ENCODE peak calls at places on chromosomes 2 and 18, in ten cellular contexts. U is lower leg skin; L is frontal cortex; I is stimulated activated CD4-positive, alpha-beta T cell treated with anti-CD3 and anti-CD28 coated beads, Interleukin-2, amount 100 ng/mL, for 48 hours; Z is EL; H is dermis microvascular lymphatic vessel endothelial cell; A is T-helper 22 cell; E is GM23248; V is heart left ventricle; B is activated CD4-positive, alpha-beta T cell treated with anti-CD3 and anti-CD28 coated beads for 4 hours. R is an unnamed sample.

GRCh38 chr2:225995788-225996476 is 596.4 kb downstream of the NYAP2 start:
- DNase-seq in U (no peak), L (no peak), I (no peak), Z (peak; percentile 48), H (no peak), A (no peak), E (peak; percentile 47), V (peak; percentile 23), B (no peak), R (peak; percentile 66)

GRCh38 chr2:145258903-145259579 is 739.1 kb upstream of the ZEB2 start:
- DNase-seq in U (no peak), L (no peak), I (no peak), Z (no peak), H (no peak), A (no peak), E (peak; percentile 6), V (no peak), B (no peak), R (peak; percentile 32)

GRCh38 chr2:31241625-31242270 is 7.8 kb downstream of the EHD3 start:
- DNase-seq in U (peak; percentile 46), L (no peak), I (no peak), Z (no peak), H (no peak), A (no peak), E (no peak), V (no peak), B (no peak), R (no peak)

GRCh38 chr2:29068513-29068912 is 5.8 kb downstream of the PCARE start:
- DNase-seq in U (peak; percentile 79), L (no peak), I (no peak), Z (no peak), H (no peak), A (no peak), E (no peak), V (no peak), B (no peak), R (no peak)

GRCh38 chr18:67485655-67486054 is 30.9 kb downstream of the DSEL start:
- DNase-seq in U (no peak), L (no peak), I (no peak), Z (no peak), H (no peak), A (no peak), E (no peak), V (no peak), B (no peak), R (no peak)

GRCh38 chr18:35635171-35635570 is 53.6 kb downstream of the GALNT1 start:
- DNase-seq in U (no peak), L (no peak), I (no peak), Z (peak; percentile 74), H (no peak), A (no peak), E (peak; percentile 74), V (no peak), B (no peak), R (peak; percentile 82)

GRCh38 chr2:23420840-23421476 is 36.0 kb downstream of the KLHL29 start:
- DNase-seq in U (peak; percentile 70), L (no peak), I (no peak), Z (no peak), H (no peak), A (no peak), E (no peak), V (peak; percentile 10), B (no peak), R (no peak)

GRCh38 chr2:111975819-111976218 is 77.4 kb downstream of the MERTK start:
- DNase-seq in U (no peak), L (no peak), I (no peak), Z (no peak), H (peak; percentile 43), A (no peak), E (no peak), V (no peak), B (no peak), R (no peak)

GRCh38 chr2:46449712-46450111 is 29.7 kb upstream of the TMEM247 start:
- DNase-seq in U (no peak), L (no peak), I (no peak), Z (no peak), H (no peak), A (no peak), E (no peak), V (no peak), B (no peak), R (no peak)

GRCh38 chr18:24695168-24695567 is 234.7 kb downstream of the HRH4 start:
- DNase-seq in U (no peak), L (no peak), I (no peak), Z (no peak), H (no peak), A (no peak), E (peak; percentile 8), V (no peak), B (no peak), R (no peak)

GRCh38 chr2:43937269-43937820 is 58.4 kb downstream of the LRPPRC start:
- DNase-seq in U (no peak), L (no peak), I (no peak), Z (no peak), H (no peak), A (no peak), E (no peak), V (no peak), B (no peak), R (no peak)

GRCh38 chr2:86492057-86492456 is 50.9 kb downstream of the KDM3A start:
- DNase-seq in U (no peak), L (no peak), I (no peak), Z (no peak), H (no peak), A (no peak), E (no peak), V (no peak), B (no peak), R (no peak)

GRCh38 chr2:178912416-178913056 is 105.3 kb upstream of the TTN start:
- DNase-seq in U (no peak), L (no peak), I (no peak), Z (peak; percentile 12), H (no peak), A (no peak), E (peak; percentile 48), V (no peak), B (no peak), R (peak; percentile 78)

GRCh38 chr2:23239374-23239773 is 145.6 kb upstream of the KLHL29 start:
- DNase-seq in U (no peak), L (no peak), I (no peak), Z (no peak), H (no peak), A (no peak), E (no peak), V (no peak), B (no peak), R (no peak)

GRCh38 chr18:49697757-49698595 is 115.4 kb downstream of the ACAA2 start:
- DNase-seq in U (peak; percentile 82), L (no peak), I (no peak), Z (peak; percentile 39), H (no peak), A (no peak), E (peak; percentile 61), V (peak; percentile 32), B (no peak), R (peak; percentile 31)

GRCh38 chr18:6370410-6370809 is 44.3 kb downstream of the L3MBTL4 start:
- DNase-seq in U (no peak), L (no peak), I (no peak), Z (no peak), H (no peak), A (no peak), E (no peak), V (no peak), B (no peak), R (no peak)

GRCh38 chr2:162014751-162015150 is 59.3 kb downstream of the DPP4 start:
- DNase-seq in U (no peak), L (no peak), I (no peak), Z (no peak), H (no peak), A (no peak), E (no peak), V (no peak), B (no peak), R (peak; percentile 28)

GRCh38 chr2:20961858-20962257 is 82.0 kb downstream of the APOB start:
- DNase-seq in U (no peak), L (no peak), I (no peak), Z (no peak), H (no peak), A (no peak), E (no peak), V (no peak), B (no peak), R (no peak)

GRCh38 chr2:190283783-190284182 is 35.8 kb downstream of the HIBCH start:
- DNase-seq in U (no peak), L (no peak), I (no peak), Z (no peak), H (no peak), A (no peak), E (peak; percentile 76), V (no peak), B (no peak), R (peak; percentile 70)

GRCh38 chr2:216222650-216223352 is 113.7 kb downstream of the XRCC5 start:
- DNase-seq in U (no peak), L (no peak), I (no peak), Z (peak; percentile 60), H (no peak), A (no peak), E (peak; percentile 78), V (no peak), B (no peak), R (peak; percentile 51)

GRCh38 chr18:79680100-79680879 is 687 bp downstream of the CTDP1 start:
- DNase-seq in U (peak; percentile 87), L (no peak), I (peak; percentile 14), Z (peak; percentile 52), H (peak; percentile 12), A (peak; percentile 10), E (peak; percentile 87), V (no peak), B (peak; percentile 55), R (peak; percentile 62)

GRCh38 chr2:168087406-168087805 is 160.0 kb downstream of the STK39 start:
- DNase-seq in U (no peak), L (no peak), I (no peak), Z (no peak), H (no peak), A (no peak), E (no peak), V (no peak), B (no peak), R (no peak)

GRCh38 chr18:9614401-9615279 is at the start of gene PPP4R1:
- DNase-seq in U (peak; percentile 95), L (peak; percentile 82), I (peak; percentile 58), Z (peak; percentile 75), H (peak; percentile 30), A (peak; percentile 58), E (peak; percentile 87), V (peak; percentile 88), B (peak; percentile 65), R (peak; percentile 54)

GRCh38 chr2:54570925-54571694 is 115.0 kb downstream of the SPTBN1 start:
- DNase-seq in U (peak; percentile 91), L (no peak), I (peak; percentile 51), Z (peak; percentile 90), H (peak; percentile 36), A (peak; percentile 62), E (peak; percentile 92), V (peak; percentile 59), B (peak; percentile 44), R (peak; percentile 92)

GRCh38 chr2:74010087-74010541 is 25.4 kb downstream of the TET3 start:
- DNase-seq in U (peak; percentile 88), L (no peak), I (no peak), Z (no peak), H (no peak), A (no peak), E (no peak), V (peak; percentile 59), B (no peak), R (no peak)

GRCh38 chr2:53403836-53404413 is 363.7 kb upstream of the CHAC2 start:
- DNase-seq in U (no peak), L (no peak), I (no peak), Z (peak; percentile 84), H (no peak), A (no peak), E (peak; percentile 68), V (no peak), B (no peak), R (peak; percentile 79)

GRCh38 chr2:66495788-66496640 is 61.1 kb downstream of the MEIS1 start:
- DNase-seq in U (peak; percentile 86), L (peak; percentile 14), I (no peak), Z (peak; percentile 92), H (no peak), A (no peak), E (peak; percentile 96), V (peak; percentile 54), B (no peak), R (peak; percentile 94)

GRCh38 chr2:70962211-70962884 is 16.1 kb upstream of the ANKRD53 start:
- DNase-seq in U (peak; percentile 67), L (no peak), I (no peak), Z (no peak), H (no peak), A (no peak), E (no peak), V (peak; percentile 15), B (no peak), R (no peak)